ENCODE peak calls at places on chromosomes 3 and 15, in ten cellular contexts. L is K562, T is A549, X is suprapubic skin, Q is H1, M is esophagus muscularis mucosa, I is stomach, A is ovary, K is sigmoid colon, D is GM12878. Y is an unnamed sample. For H3K4me1, the result is how much of the 10 kb centered on the place peaks cover.

GRCh38 chr15:88794001-88794400 is 9.2 kb upstream of the ACAN start:
- DNase-seq in L (no peak), K (no peak), M (no peak), A (no peak), X (no peak), I (no peak), D (no peak), T (no peak), Q (peak), Y (no peak)

GRCh38 chr15:28107111-28107893 is 8.2 kb upstream of the OCA2 start:
- DNase-seq in T (no peak), L (no peak), M (no peak), K (peak), D (no peak), A (no peak), Q (peak), X (peak), I (no peak), Y (no peak)

GRCh38 chr15:37094542-37095196 is 5.7 kb downstream of the MEIS2 start:
- DNase-seq in A (no peak), L (no peak), M (no peak), K (no peak), T (no peak), Q (no peak), I (no peak), D (no peak), X (no peak), Y (no peak)

GRCh38 chr3:128173849-128174248 is 20.6 kb downstream of the EEFSEC start:
- DNase-seq in T (no peak), L (no peak), X (peak), D (no peak), I (no peak), K (no peak), M (no peak), Q (no peak), A (no peak), Y (no peak)

GRCh38 chr3:169662215-169663070 is 1.1 kb downstream of the MECOM start:
- DNase-seq in A (peak), K (no peak), Q (peak), I (peak), M (no peak), D (no peak), T (peak), L (peak), X (no peak), Y (peak)

GRCh38 chr15:63502843-63503738 is 1.3 kb upstream of the USP3 start:
- DNase-seq in X (peak), K (peak), L (peak), T (peak), Q (peak), M (peak), D (peak), I (peak), A (peak), Y (peak)

GRCh38 chr15:65215496-65215895 is 4.2 kb upstream of the CILP start:
- DNase-seq in X (no peak), T (no peak), L (no peak), A (no peak), M (no peak), K (no peak), D (no peak), Q (no peak), I (no peak), Y (no peak)

GRCh38 chr3:107704477-107704876 is 181.7 kb downstream of the BBX start:
- DNase-seq in T (no peak), K (no peak), L (no peak), X (no peak), I (no peak), M (no peak), A (no peak), Q (no peak), D (no peak), Y (no peak)

GRCh38 chr3:55006277-55006676 is 78.4 kb upstream of the LRTM1 start:
- DNase-seq in M (no peak), I (no peak), A (no peak), Q (no peak), X (no peak), T (no peak), K (no peak), L (no peak), D (no peak), Y (no peak)

GRCh38 chr15:58589047-58589446 is 157.3 kb downstream of the LIPC start:
- DNase-seq in M (no peak), I (no peak), L (no peak), X (no peak), K (no peak), A (no peak), T (no peak), D (no peak), Q (no peak), Y (no peak)

GRCh38 chr3:193130576-193130975 is 110.4 kb upstream of the PLAAT1 start:
- DNase-seq in X (no peak), Q (no peak), D (no peak), M (no peak), L (no peak), I (no peak), K (no peak), A (no peak), T (no peak), Y (no peak)

GRCh38 chr15:70048578-70048977 is 49.1 kb downstream of the TLE3 start:
- DNase-seq in A (no peak), T (no peak), Q (no peak), X (no peak), M (no peak), L (no peak), D (no peak), K (peak), I (no peak), Y (no peak)

GRCh38 chr15:101062471-101063171 is 143.5 kb downstream of the LRRK1 start:
- DNase-seq in K (peak), T (no peak), D (peak), X (peak), M (no peak), I (no peak), L (no peak), A (no peak), Q (no peak), Y (no peak)

GRCh38 chr3:128316456-128316855 is 150.2 kb downstream of the DNAJB8 start:
- DNase-seq in M (no peak), X (no peak), D (no peak), I (peak), T (no peak), A (peak), Q (peak), L (no peak), K (no peak), Y (no peak)

GRCh38 chr15:63832620-63833245 is 1.0 kb downstream of the HERC1 start:
- DNase-seq in L (peak), A (no peak), D (no peak), X (no peak), Q (no peak), K (no peak), I (no peak), T (no peak), M (no peak), Y (no peak)

GRCh38 chr3:149494022-149494758 is 19.7 kb downstream of the TM4SF4 start:
- DNase-seq in Q (peak), I (peak), M (no peak), T (peak), K (peak), L (peak), D (no peak), X (no peak), A (peak), Y (peak)

GRCh38 chr3:40290396-40290795 is 19.1 kb upstream of the EIF1B start:
- DNase-seq in Q (no peak), T (no peak), L (no peak), A (no peak), D (no peak), K (no peak), X (no peak), M (no peak), I (no peak), Y (peak)

GRCh38 chr15:88529021-88529630 is 17.4 kb downstream of the DET1 start:
- DNase-seq in D (no peak), L (no peak), K (no peak), M (no peak), T (no peak), X (no peak), I (no peak), Q (no peak), A (no peak), Y (no peak)

GRCh38 chr3:30644615-30645014 is 38.2 kb downstream of the TGFBR2 start:
- DNase-seq in K (peak), X (peak), L (no peak), Q (no peak), A (no peak), D (no peak), T (no peak), I (peak), M (no peak), Y (no peak)

GRCh38 chr3:16183601-16184270 is 9.3 kb downstream of the GALNT15 start:
- DNase-seq in D (no peak), X (no peak), I (no peak), Q (no peak), M (no peak), L (no peak), K (no peak), A (peak), T (peak), Y (no peak)

GRCh38 chr15:96678386-96678785 is 347.9 kb downstream of the NR2F2 start:
- DNase-seq in X (no peak), T (no peak), I (no peak), D (no peak), K (no peak), A (no peak), L (no peak), M (no peak), Q (no peak), Y (no peak)

GRCh38 chr3:110932515-110933095 is 139.0 kb upstream of the NECTIN3 start:
- DNase-seq in M (no peak), Q (no peak), I (no peak), L (no peak), K (no peak), T (peak), D (no peak), X (no peak), A (no peak), Y (no peak)

GRCh38 chr3:195877767-195878423 is 30.5 kb downstream of the TNK2 start:
- DNase-seq in X (no peak), M (no peak), A (no peak), T (no peak), L (no peak), Q (no peak), I (no peak), K (no peak), D (no peak), Y (peak)

GRCh38 chr3:32438596-32439344 is 47.1 kb downstream of the CMTM7 start:
- DNase-seq in D (peak), X (no peak), T (no peak), A (no peak), L (no peak), Q (peak), K (no peak), M (peak), I (no peak), Y (no peak)

GRCh38 chr15:79339588-79340314 is 28.8 kb downstream of the TMED3 start:
- DNase-seq in K (no peak), A (no peak), L (peak), T (peak), I (no peak), Q (no peak), X (no peak), M (no peak), D (no peak), Y (no peak)

GRCh38 chr3:4898454-4899313 is 80.6 kb upstream of the BHLHE40 start:
- DNase-seq in T (no peak), M (no peak), I (no peak), K (no peak), D (peak), A (no peak), X (no peak), Q (no peak), L (peak), Y (no peak)

GRCh38 chr15:45091161-45091560 is 22.8 kb downstream of the DUOX2 start:
- DNase-seq in X (no peak), M (no peak), A (no peak), D (no peak), T (peak), K (no peak), Q (no peak), L (peak), I (no peak), Y (no peak)

GRCh38 chr3:37100411-37100810 is 74.0 kb downstream of the LRRFIP2 start:
- DNase-seq in T (no peak), Q (no peak), A (no peak), D (no peak), K (no peak), X (no peak), I (no peak), L (no peak), M (no peak), Y (no peak)
- TF ChIP-seq EP300 in T (no peak), Q (no peak), A (no peak), D (no peak), K (no peak), X (no peak), I (no peak), L (no peak), M (no peak), Y (no peak)

GRCh38 chr15:59685737-59686297 is 3.3 kb downstream of the BNIP2 start:
- DNase-seq in A (no peak), Q (no peak), L (peak), K (no peak), T (no peak), M (no peak), I (no peak), X (no peak), D (no peak), Y (no peak)
- H3K4me1 ChIP-seq in A (under half), Q (under half), L (under half), K (under half), T (under half), M (half or more), I (under half), X (half or more), D (under half), Y (under half)

DNA sequence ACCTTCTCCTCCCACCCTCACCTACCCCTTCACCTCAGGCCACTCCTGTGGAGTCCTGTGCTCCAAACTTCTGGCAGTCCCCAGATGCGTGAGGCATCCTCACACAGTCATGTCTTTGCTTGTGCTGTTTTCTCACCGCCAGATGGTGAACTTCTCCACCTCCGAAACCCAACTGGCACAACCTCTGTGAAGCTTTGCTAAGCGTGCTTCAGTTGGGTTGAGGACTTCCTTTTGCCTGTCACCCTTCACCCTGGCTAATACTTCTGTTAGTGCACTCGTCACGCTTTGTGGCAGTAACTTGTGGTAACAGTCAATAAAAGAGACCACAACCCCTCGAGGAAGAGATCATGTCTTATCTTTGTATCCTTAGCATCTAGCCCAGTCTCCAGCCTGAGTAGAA is 42.0 kb upstream of the SKOR1 start:
- DNase-seq in X (no peak), T (no peak), M (peak), A (no peak), K (no peak), L (no peak), Q (no peak), D (peak), I (no peak), Y (no peak)
- TF ChIP-seq EP300 in X (no peak), T (no peak), M (no peak), A (no peak), K (no peak), L (no peak), Q (no peak), D (no peak), I (no peak), Y (no peak)

GRCh38 chr15:78035861-78036476 is 41.5 kb downstream of the TBC1D2B start:
- DNase-seq in X (no peak), T (no peak), L (peak), M (no peak), I (no peak), K (no peak), A (no peak), Q (no peak), D (no peak), Y (no peak)
- H3K4me1 ChIP-seq in X (half or more), T (under half), L (under half), M (under half), I (under half), K (under half), A (under half), Q (under half), D (under half), Y (half or more)

GRCh38 chr3:123447749-123448502 is 964 bp downstream of the ADCY5 start:
- DNase-seq in T (no peak), Q (peak), X (no peak), I (peak), A (peak), L (peak), M (no peak), D (no peak), K (no peak), Y (no peak)

GRCh38 chr3:123449986-123450474 is 1.1 kb upstream of the ADCY5 start:
- DNase-seq in D (no peak), A (peak), K (no peak), Q (peak), I (no peak), T (no peak), L (no peak), X (no peak), M (no peak), Y (no peak)

GRCh38 chr3:123449092-123449985 is 449 bp upstream of the ADCY5 start:
- DNase-seq in D (no peak), X (no peak), K (no peak), L (no peak), A (peak), M (no peak), T (peak), Q (peak), I (no peak), Y (no peak)

GRCh38 chr3:123447416-123447748 is 1.5 kb downstream of the ADCY5 start:
- DNase-seq in X (no peak), Q (no peak), A (no peak), T (no peak), I (no peak), M (no peak), L (no peak), K (peak), D (no peak), Y (peak)

GRCh38 chr3:123448503-123449091 is at the start of gene ADCY5:
- DNase-seq in X (no peak), L (no peak), M (no peak), D (no peak), Q (peak), K (no peak), A (peak), I (no peak), T (peak), Y (no peak)
- TF ChIP-seq EP300 in X (no peak), L (no peak), M (no peak), D (no peak), Q (no peak), K (no peak), A (no peak), I (no peak), T (no peak), Y (no peak)

GRCh38 chr15:67156426-67156825 is 91.0 kb downstream of the SMAD3 start:
- DNase-seq in X (no peak), A (no peak), K (no peak), L (no peak), M (no peak), T (no peak), I (no peak), Q (no peak), D (no peak), Y (no peak)
- H3K4me1 ChIP-seq in X (under half), A (under half), K (under half), L (under half), M (under half), T (half or more), I (under half), Q (under half), D (under half), Y (under half)

GRCh38 chr15:95347846-95348245 is 982.7 kb upstream of the NR2F2 start:
- DNase-seq in D (no peak), Q (no peak), A (no peak), T (no peak), L (peak), M (no peak), X (no peak), I (no peak), K (no peak), Y (no peak)
- TF ChIP-seq EP300 in D (no peak), Q (no peak), A (no peak), T (no peak), L (no peak), M (no peak), X (no peak), I (no peak), K (no peak), Y (no peak)

Y was measured in upper lobe of left lung.